ENCODE peak calls at places on chromosomes 16 and 17, in nine cellular contexts. L is nucleus accumbens; X is GM04504; I is naive thymus-derived CD4-positive, alpha-beta T cell; N is T1000; V is progenitor cell of endocrine pancreas; Q is activated CD4-positive, alpha-beta T cell treated with anti-CD3 and anti-CD28 coated beads, Interleukin-2, amount 10 ng/mL, durations not matched to agents 7 days and 5 days; C is aorta; U is NCI-H146. T is an unnamed sample.

GRCh38 chr17:3944485-3945388 is 19.5 kb downstream of the ATP2A3 start:
- DNase-seq in L (peak), X (peak), I (peak), N (peak), V (peak), Q (peak), C (peak), U (no peak), T (peak)

GRCh38 chr17:39704821-39705551 is 5.1 kb downstream of the ERBB2 start:
- DNase-seq in L (no peak), X (no peak), I (no peak), N (no peak), V (no peak), Q (no peak), C (no peak), U (no peak), T (no peak)

GRCh38 chr16:58510097-58510775 is 5.1 kb upstream of the SETD6 start:
- DNase-seq in L (no peak), X (no peak), I (no peak), N (no peak), V (no peak), Q (no peak), C (peak), U (no peak), T (no peak)

GRCh38 chr16:1773703-1774455 is 945 bp upstream of the MRPS34 start:
- DNase-seq in L (peak), X (no peak), I (no peak), N (peak), V (no peak), Q (peak), C (no peak), U (peak), T (no peak)

GRCh38 chr17:38881600-38882191 is 11.8 kb downstream of the LASP1 start:
- DNase-seq in L (no peak), X (no peak), I (no peak), N (no peak), V (no peak), Q (peak), C (peak), U (no peak), T (peak)

GRCh38 chr17:65662166-65662565 is 100.7 kb upstream of the AXIN2 start:
- DNase-seq in L (no peak), X (peak), I (no peak), N (no peak), V (no peak), Q (no peak), C (no peak), U (no peak), T (no peak)

GRCh38 chr17:82786427-82786826 is 34.6 kb downstream of the TBCD start:
- DNase-seq in L (no peak), X (no peak), I (no peak), N (no peak), V (no peak), Q (no peak), C (no peak), U (no peak), T (no peak)

GRCh38 chr17:2092253-2092652 is 37.4 kb downstream of the HIC1 start:
- DNase-seq in L (no peak), X (no peak), I (no peak), N (no peak), V (no peak), Q (no peak), C (no peak), U (no peak), T (no peak)

GRCh38 chr16:66485361-66485760 is 58.3 kb downstream of the BEAN1 start:
- DNase-seq in L (no peak), X (no peak), I (no peak), N (no peak), V (no peak), Q (no peak), C (no peak), U (no peak), T (no peak)